ENCODE peak calls at places on chromosomes 4 and X, in seven cellular contexts. One of them, this sample, is unnamed.

GRCh38 chrX:104618106-104618895 is 52.3 kb downstream of the IL1RAPL2 start:
- DNase-seq in stomach: no peak
- DNase-seq in A549: no peak
- DNase-seq in ovary: no peak
- DNase-seq in suprapubic skin: no peak
- DNase-seq in transverse colon: no peak
- DNase-seq in tibial nerve: no peak
- DNase-seq in this sample: no peak

GRCh38 chr4:106869551-106869950 is 166.6 kb downstream of the DKK2 start:
- DNase-seq in stomach: no peak
- DNase-seq in suprapubic skin: no peak
- DNase-seq in A549: no peak
- DNase-seq in tibial nerve: no peak
- DNase-seq in transverse colon: no peak
- DNase-seq in ovary: no peak
- DNase-seq in this sample: no peak

GRCh38 chr4:185512516-185512915 is 22.8 kb downstream of the PDLIM3 start:
- DNase-seq in suprapubic skin: no peak
- DNase-seq in A549: no peak
- DNase-seq in transverse colon: no peak
- DNase-seq in tibial nerve: no peak
- DNase-seq in stomach: no peak
- DNase-seq in ovary: no peak
- DNase-seq in this sample: no peak

GRCh38 chr4:186228514-186228894 is 1.2 kb downstream of the KLKB1 start:
- DNase-seq in tibial nerve: no peak
- DNase-seq in stomach: no peak
- DNase-seq in A549: no peak
- DNase-seq in suprapubic skin: no peak
- DNase-seq in ovary: no peak
- DNase-seq in transverse colon: no peak
- DNase-seq in this sample: no peak

GRCh38 chr4:148782284-148782683 is 340.1 kb upstream of the NR3C2 start:
- DNase-seq in A549: peak; percentile 1
- DNase-seq in tibial nerve: no peak
- DNase-seq in ovary: no peak
- DNase-seq in suprapubic skin: no peak
- DNase-seq in stomach: peak; percentile 31
- DNase-seq in transverse colon: no peak
- DNase-seq in this sample: no peak

GRCh38 chr4:623914-624626 is 1.3 kb upstream of the PDE6B start:
- DNase-seq in transverse colon: no peak
- DNase-seq in suprapubic skin: peak; percentile 25
- DNase-seq in ovary: no peak
- DNase-seq in stomach: no peak
- DNase-seq in tibial nerve: no peak
- DNase-seq in A549: no peak
- DNase-seq in this sample: peak; percentile 55

GRCh38 chr4:84051728-84052127 is 447.4 kb downstream of the NKX6-1 start:
- DNase-seq in A549: no peak
- DNase-seq in ovary: no peak
- DNase-seq in stomach: no peak
- DNase-seq in suprapubic skin: no peak
- DNase-seq in transverse colon: no peak
- DNase-seq in tibial nerve: no peak
- DNase-seq in this sample: no peak

GRCh38 chr4:145326491-145326890 is 146.1 kb upstream of the OTUD4 start:
- DNase-seq in suprapubic skin: no peak
- DNase-seq in transverse colon: no peak
- DNase-seq in stomach: no peak
- DNase-seq in A549: no peak
- DNase-seq in ovary: no peak
- DNase-seq in tibial nerve: no peak
- DNase-seq in this sample: no peak

GRCh38 chrX:123833387-123833786 is 26.5 kb upstream of the XIAP start:
- DNase-seq in ovary: no peak
- DNase-seq in suprapubic skin: no peak
- DNase-seq in stomach: peak; percentile 64
- DNase-seq in tibial nerve: no peak
- DNase-seq in transverse colon: peak; percentile 76
- DNase-seq in A549: peak; percentile 64
- DNase-seq in this sample: no peak

GRCh38 chr4:114597410-114598115 is 1.0 kb upstream of the UGT8 start:
- DNase-seq in ovary: no peak
- DNase-seq in stomach: peak; percentile 47
- DNase-seq in transverse colon: peak; percentile 15
- DNase-seq in suprapubic skin: no peak
- DNase-seq in A549: no peak
- DNase-seq in tibial nerve: no peak
- DNase-seq in this sample: no peak

GRCh38 chr4:56701156-56701471 is 20.0 kb upstream of the HOPX start:
- DNase-seq in A549: no peak
- DNase-seq in transverse colon: no peak
- DNase-seq in ovary: no peak
- DNase-seq in suprapubic skin: no peak
- DNase-seq in stomach: no peak
- DNase-seq in tibial nerve: no peak
- DNase-seq in this sample: no peak

GRCh38 chr4:86838141-86838540 is 11.0 kb downstream of the SLC10A6 start:
- DNase-seq in transverse colon: no peak
- DNase-seq in suprapubic skin: no peak
- DNase-seq in A549: no peak
- DNase-seq in ovary: no peak
- DNase-seq in tibial nerve: no peak
- DNase-seq in stomach: no peak
- DNase-seq in this sample: no peak

GRCh38 chr4:149584703-149585102 is 230.9 kb downstream of the IQCM start:
- DNase-seq in tibial nerve: no peak
- DNase-seq in suprapubic skin: no peak
- DNase-seq in transverse colon: no peak
- DNase-seq in stomach: no peak
- DNase-seq in ovary: no peak
- DNase-seq in A549: no peak
- DNase-seq in this sample: no peak

GRCh38 chr4:182695842-182696241 is 221.3 kb downstream of the DCTD start:
- DNase-seq in transverse colon: no peak
- DNase-seq in tibial nerve: no peak
- DNase-seq in suprapubic skin: no peak
- DNase-seq in stomach: no peak
- DNase-seq in A549: no peak
- DNase-seq in ovary: no peak
- DNase-seq in this sample: no peak

GRCh38 chr4:62408467-62408866 is 1208.3 kb downstream of the ADGRL3 start:
- DNase-seq in stomach: no peak
- DNase-seq in ovary: no peak
- DNase-seq in suprapubic skin: no peak
- DNase-seq in tibial nerve: no peak
- DNase-seq in A549: no peak
- DNase-seq in transverse colon: no peak
- DNase-seq in this sample: no peak

GRCh38 chr4:111066887-111067286 is 444.0 kb upstream of the PITX2 start:
- DNase-seq in A549: no peak
- DNase-seq in stomach: no peak
- DNase-seq in transverse colon: no peak
- DNase-seq in ovary: no peak
- DNase-seq in suprapubic skin: no peak
- DNase-seq in tibial nerve: no peak
- DNase-seq in this sample: no peak

GRCh38 chrX:119410027-119410819 is 11.1 kb downstream of the SLC25A43 start:
- DNase-seq in tibial nerve: peak; percentile 17
- DNase-seq in ovary: peak; percentile 62
- DNase-seq in suprapubic skin: peak; percentile 72
- DNase-seq in A549: peak; percentile 90
- DNase-seq in stomach: peak; percentile 60
- DNase-seq in transverse colon: peak; percentile 80
- DNase-seq in this sample: peak; percentile 80

GRCh38 chr4:113407409-113407808 is 354.1 kb downstream of the CAMK2D start:
- DNase-seq in stomach: no peak
- DNase-seq in A549: no peak
- DNase-seq in ovary: no peak
- DNase-seq in tibial nerve: no peak
- DNase-seq in suprapubic skin: no peak
- DNase-seq in transverse colon: no peak
- DNase-seq in this sample: no peak

GRCh38 chr4:182449186-182449880 is 206.1 kb downstream of the TENM3 start:
- DNase-seq in tibial nerve: no peak
- DNase-seq in suprapubic skin: no peak
- DNase-seq in transverse colon: no peak
- DNase-seq in stomach: no peak
- DNase-seq in A549: peak; percentile 13
- DNase-seq in ovary: no peak
- DNase-seq in this sample: no peak

GRCh38 chr4:147755567-147756295 is 23.8 kb downstream of the ARHGAP10 start:
- DNase-seq in ovary: no peak
- DNase-seq in suprapubic skin: no peak
- DNase-seq in A549: no peak
- DNase-seq in transverse colon: no peak
- DNase-seq in stomach: no peak
- DNase-seq in tibial nerve: no peak
- DNase-seq in this sample: no peak

GRCh38 chrX:83469551-83469950 is 38.5 kb upstream of the POU3F4 start:
- DNase-seq in transverse colon: peak; percentile 9
- DNase-seq in ovary: no peak
- DNase-seq in tibial nerve: no peak
- DNase-seq in A549: peak; percentile 4
- DNase-seq in stomach: peak; percentile 25
- DNase-seq in suprapubic skin: no peak
- DNase-seq in this sample: no peak

GRCh38 chr4:4985036-4985435 is 34.2 kb downstream of the CYTL1 start:
- DNase-seq in suprapubic skin: no peak
- DNase-seq in stomach: no peak
- DNase-seq in A549: no peak
- DNase-seq in ovary: no peak
- DNase-seq in transverse colon: no peak
- DNase-seq in tibial nerve: no peak
- DNase-seq in this sample: no peak

GRCh38 chrX:102712216-102712966 is at the start of gene GPRASP2:
- DNase-seq in stomach: peak; percentile 48
- DNase-seq in transverse colon: peak; percentile 38
- DNase-seq in ovary: peak; percentile 78
- DNase-seq in suprapubic skin: peak; percentile 69
- DNase-seq in A549: peak; percentile 15
- DNase-seq in tibial nerve: no peak
- DNase-seq in this sample: peak; percentile 32

GRCh38 chrX:68438575-68438974 is 5.3 kb upstream of the OPHN1 start:
- DNase-seq in A549: peak; percentile 12
- DNase-seq in suprapubic skin: no peak
- DNase-seq in ovary: no peak
- DNase-seq in transverse colon: no peak
- DNase-seq in tibial nerve: no peak
- DNase-seq in stomach: no peak
- DNase-seq in this sample: no peak
- TF ChIP-seq EP300 in A549: no peak
- TF ChIP-seq EP300 in suprapubic skin: no peak
- TF ChIP-seq EP300 in ovary: no peak
- TF ChIP-seq EP300 in transverse colon: no peak
- TF ChIP-seq EP300 in tibial nerve: no peak
- TF ChIP-seq EP300 in stomach: no peak
- TF ChIP-seq EP300 in this sample: no peak

GRCh38 chr4:96874657-96875056 is 1034.8 kb downstream of the PDHA2 start:
- DNase-seq in suprapubic skin: no peak
- DNase-seq in transverse colon: no peak
- DNase-seq in stomach: no peak
- DNase-seq in tibial nerve: no peak
- DNase-seq in ovary: no peak
- DNase-seq in A549: no peak
- DNase-seq in this sample: no peak
- H3K9me3 ChIP-seq in suprapubic skin: no peaks in the 10 kb centered on the region
- H3K9me3 ChIP-seq in transverse colon: peaks cover 12% of the 10 kb centered on the region
- H3K9me3 ChIP-seq in stomach: peaks cover 7% of the 10 kb centered on the region
- H3K9me3 ChIP-seq in tibial nerve: no peaks in the 10 kb centered on the region
- H3K9me3 ChIP-seq in ovary: no peaks in the 10 kb centered on the region
- H3K9me3 ChIP-seq in A549: no peaks in the 10 kb centered on the region
- H3K9me3 ChIP-seq in this sample: no peaks in the 10 kb centered on the region

GRCh38 chr4:140004580-140005314 is 149.2 kb downstream of the MAML3 start:
- DNase-seq in ovary: peak; percentile 63
- DNase-seq in transverse colon: no peak
- DNase-seq in suprapubic skin: no peak
- DNase-seq in A549: no peak
- DNase-seq in stomach: peak; percentile 49
- DNase-seq in tibial nerve: peak; percentile 23
- DNase-seq in this sample: peak; percentile 66
- H3K27ac ChIP-seq in ovary: no peak overlapping the region
- H3K27ac ChIP-seq in transverse colon: no peak overlapping the region
- H3K27ac ChIP-seq in suprapubic skin: peak overlapping the region; percentile 3
- H3K27ac ChIP-seq in A549: no peak overlapping the region
- H3K27ac ChIP-seq in stomach: peak overlapping the region; percentile 34
- H3K27ac ChIP-seq in tibial nerve: no peak overlapping the region
- H3K27ac ChIP-seq in this sample: peak overlapping the region; percentile 74

GRCh38 chr4:37644962-37645361 is 41.2 kb downstream of the RELL1 start:
- DNase-seq in A549: peak; percentile 59
- DNase-seq in ovary: no peak
- DNase-seq in stomach: no peak
- DNase-seq in transverse colon: no peak
- DNase-seq in tibial nerve: no peak
- DNase-seq in suprapubic skin: no peak
- DNase-seq in this sample: no peak

GRCh38 chr4:37645736-37646135 is 40.4 kb downstream of the RELL1 start:
- DNase-seq in stomach: no peak
- DNase-seq in ovary: no peak
- DNase-seq in transverse colon: no peak
- DNase-seq in suprapubic skin: no peak
- DNase-seq in A549: no peak
- DNase-seq in tibial nerve: no peak
- DNase-seq in this sample: no peak

GRCh38 chr4:37651781-37652377 is 34.3 kb downstream of the RELL1 start:
- DNase-seq in suprapubic skin: no peak
- DNase-seq in stomach: no peak
- DNase-seq in ovary: no peak
- DNase-seq in tibial nerve: no peak
- DNase-seq in transverse colon: no peak
- DNase-seq in A549: no peak
- DNase-seq in this sample: peak; percentile 44

GRCh38 chr4:37646237-37646636 is 39.9 kb downstream of the RELL1 start:
- DNase-seq in tibial nerve: no peak
- DNase-seq in A549: no peak
- DNase-seq in stomach: no peak
- DNase-seq in ovary: no peak
- DNase-seq in suprapubic skin: no peak
- DNase-seq in transverse colon: no peak
- DNase-seq in this sample: no peak

DNA sequence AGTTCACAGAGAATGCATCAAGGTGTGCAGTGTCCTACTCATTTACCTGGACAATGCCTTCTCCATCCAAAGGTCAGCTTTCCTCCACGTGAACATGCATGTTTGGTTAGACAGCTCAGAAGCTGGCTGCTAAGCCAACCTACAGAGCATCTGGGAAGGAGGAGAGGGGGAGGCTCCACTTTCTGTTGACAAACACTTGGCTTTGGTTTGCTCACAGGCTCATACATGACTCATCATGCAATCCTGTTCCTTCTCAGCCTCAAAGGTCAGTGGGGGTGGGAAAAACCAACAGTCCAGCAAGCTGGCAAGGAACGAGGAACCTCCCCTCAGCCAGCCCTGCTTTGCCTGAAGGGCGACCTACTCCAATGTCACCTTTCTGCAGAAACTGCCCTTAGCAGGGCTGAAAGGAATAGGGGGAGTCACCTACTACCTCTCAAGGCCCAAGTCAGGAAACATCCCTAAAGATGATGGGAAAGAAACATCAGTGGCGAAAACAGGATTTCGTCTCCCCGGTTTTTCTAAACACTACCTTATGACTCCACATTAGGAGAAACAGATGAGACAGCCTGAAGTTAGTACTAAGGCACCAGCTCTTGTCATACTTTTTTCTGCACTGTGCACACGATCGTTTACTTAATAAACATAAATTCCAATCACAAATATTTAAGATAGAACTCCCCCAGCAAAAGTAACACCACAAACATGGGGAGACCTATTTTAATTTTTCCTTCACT is 37.9 kb downstream of the RELL1 start:
- DNase-seq in transverse colon: peak; percentile 74
- DNase-seq in tibial nerve: no peak
- DNase-seq in stomach: peak; percentile 77
- DNase-seq in suprapubic skin: peak; percentile 68
- DNase-seq in ovary: peak; percentile 67
- DNase-seq in A549: peak; percentile 92
- DNase-seq in this sample: no peak
- TF ChIP-seq EP300 in transverse colon: no peak
- TF ChIP-seq EP300 in tibial nerve: no peak
- TF ChIP-seq EP300 in stomach: no peak
- TF ChIP-seq EP300 in suprapubic skin: no peak
- TF ChIP-seq EP300 in ovary: no peak
- TF ChIP-seq EP300 in A549: peak; percentile 43
- TF ChIP-seq EP300 in this sample: no peak